ENCODE peak calls at places on chromosomes 2 and 18, in six cellular contexts. N, S, M, Z, V and Q are unnamed samples.

GRCh38 chr2:12557688-12558087 is 159.0 kb upstream of the TRIB2 start:
- DNase-seq in V (no peak), M (no peak), N (no peak), S (no peak), Z (no peak), Q (no peak)

GRCh38 chr2:218961229-218961628 is 1.8 kb downstream of the CDK5R2 start:
- DNase-seq in Z (no peak), M (no peak), S (no peak), N (no peak), V (no peak), Q (peak; percentile 5)

GRCh38 chr2:238165288-238165921 is 6.6 kb downstream of the ERFE start:
- DNase-seq in V (peak; percentile 56), N (no peak), S (no peak), M (peak; percentile 64), Z (no peak), Q (no peak)

GRCh38 chr18:71729611-71730010 is 814.5 kb downstream of the CBLN2 start:
- DNase-seq in V (no peak), M (no peak), N (no peak), S (no peak), Z (no peak), Q (no peak)

GRCh38 chr2:230874456-230874855 is 9.7 kb downstream of the ITM2C start:
- DNase-seq in S (no peak), Z (no peak), M (no peak), N (no peak), V (peak; percentile 52), Q (no peak)

GRCh38 chr2:232318175-232318855 is 60.2 kb upstream of the ALPP start:
- DNase-seq in Z (no peak), N (no peak), M (peak; percentile 21), S (no peak), V (no peak), Q (no peak)

GRCh38 chr2:239291505-239292350 is 109.1 kb downstream of the HDAC4 start:
- DNase-seq in V (peak; percentile 50), S (no peak), N (no peak), Z (no peak), M (peak; percentile 56), Q (peak; percentile 30)

GRCh38 chr2:39778775-39779751 is at the start of gene THUMPD2:
- DNase-seq in M (peak; percentile 78), Z (peak; percentile 71), N (peak; percentile 65), S (peak; percentile 74), V (peak; percentile 88), Q (peak; percentile 52)

GRCh38 chr2:67950018-67950417 is 112.8 kb downstream of the C1D start:
- DNase-seq in S (no peak), N (no peak), M (no peak), Z (no peak), V (no peak), Q (no peak)

GRCh38 chr2:215931256-215931903 is 82.0 kb downstream of the MREG start:
- DNase-seq in S (peak; percentile 41), N (peak; percentile 85), M (peak; percentile 69), V (no peak), Z (peak; percentile 92), Q (peak; percentile 60)

GRCh38 chr2:27972311-27972710 is 81.8 kb downstream of the BABAM2 start:
- DNase-seq in M (no peak), N (no peak), Z (no peak), S (no peak), V (no peak), Q (no peak)

GRCh38 chr2:155424518-155424917 is 726.0 kb downstream of the KCNJ3 start:
- DNase-seq in M (no peak), Z (no peak), N (no peak), S (no peak), V (no peak), Q (no peak)

GRCh38 chr2:169452080-169452479 is 27.2 kb upstream of the BBS5 start:
- DNase-seq in S (no peak), Z (peak; percentile 75), V (no peak), M (no peak), N (peak; percentile 49), Q (no peak)

GRCh38 chr2:236579746-236580315 is 10.2 kb downstream of the ACKR3 start:
- DNase-seq in M (peak; percentile 76), S (no peak), Z (no peak), N (no peak), V (no peak), Q (no peak)

DNA sequence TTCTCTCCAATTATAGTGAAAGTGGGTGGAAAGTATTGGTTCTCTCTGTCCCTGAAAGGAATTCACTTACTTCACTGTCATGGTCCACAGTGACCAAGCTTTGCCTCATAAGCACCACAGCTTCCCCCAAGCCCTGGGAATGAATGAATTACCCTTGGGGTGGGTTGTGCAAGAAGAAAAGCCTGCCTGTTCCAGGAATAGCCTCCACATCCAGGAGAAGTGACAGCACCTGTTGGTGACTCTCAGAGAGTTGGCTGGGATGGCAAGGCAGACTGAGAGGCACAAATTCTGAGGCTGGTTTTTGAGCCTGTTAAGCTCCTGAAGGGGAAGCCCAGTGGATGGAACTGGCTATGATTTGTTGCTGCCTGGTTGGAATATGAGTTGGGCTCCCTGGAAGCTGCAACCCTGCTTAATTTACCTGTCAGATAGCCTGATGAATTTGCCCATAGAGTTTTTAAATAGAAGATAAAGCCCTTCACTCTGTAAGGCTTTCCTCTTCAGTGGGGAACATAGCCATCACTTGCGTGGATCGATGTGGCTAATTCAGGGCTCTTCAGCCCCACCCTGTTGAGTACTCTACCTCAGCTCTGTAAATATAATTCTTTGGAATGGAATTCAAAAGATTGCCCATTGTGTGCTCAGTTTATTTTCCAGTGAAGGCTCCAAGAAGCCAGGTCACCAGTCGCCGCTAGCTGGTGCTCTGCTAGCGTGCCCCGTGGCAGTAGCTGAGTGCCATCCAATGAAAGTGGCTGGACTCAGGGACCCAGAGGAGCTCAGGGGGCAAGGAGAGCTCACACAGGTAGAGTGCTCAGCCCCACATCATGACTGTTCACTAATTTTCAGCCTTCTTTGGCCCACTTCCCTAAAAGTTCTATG is 479.3 kb downstream of the IRS1 start:
- DNase-seq in V (peak; percentile 71), M (no peak), N (no peak), Z (no peak), S (no peak), Q (no peak)
- TF ChIP-seq CTCF in V (peak; percentile 30), M (no peak), N (no peak), Z (no peak), S (no peak), Q (no peak)

GRCh38 chr18:36761186-36761698 is 67.6 kb downstream of the TPGS2 start:
- DNase-seq in V (peak; percentile 37), N (no peak), M (no peak), S (no peak), Z (no peak), Q (no peak)
- TF ChIP-seq CTCF in V (no peak), N (no peak), M (no peak), S (no peak), Z (no peak), Q (no peak)

GRCh38 chr18:9055185-9055584 is 47.3 kb upstream of the NDUFV2 start:
- DNase-seq in Z (peak; percentile 84), V (no peak), S (no peak), M (no peak), N (peak; percentile 86), Q (no peak)
- TF ChIP-seq CTCF in Z (peak; percentile 29), V (peak; percentile 33), S (no peak), M (peak; percentile 24), N (peak; percentile 34), Q (no peak)

DNA sequence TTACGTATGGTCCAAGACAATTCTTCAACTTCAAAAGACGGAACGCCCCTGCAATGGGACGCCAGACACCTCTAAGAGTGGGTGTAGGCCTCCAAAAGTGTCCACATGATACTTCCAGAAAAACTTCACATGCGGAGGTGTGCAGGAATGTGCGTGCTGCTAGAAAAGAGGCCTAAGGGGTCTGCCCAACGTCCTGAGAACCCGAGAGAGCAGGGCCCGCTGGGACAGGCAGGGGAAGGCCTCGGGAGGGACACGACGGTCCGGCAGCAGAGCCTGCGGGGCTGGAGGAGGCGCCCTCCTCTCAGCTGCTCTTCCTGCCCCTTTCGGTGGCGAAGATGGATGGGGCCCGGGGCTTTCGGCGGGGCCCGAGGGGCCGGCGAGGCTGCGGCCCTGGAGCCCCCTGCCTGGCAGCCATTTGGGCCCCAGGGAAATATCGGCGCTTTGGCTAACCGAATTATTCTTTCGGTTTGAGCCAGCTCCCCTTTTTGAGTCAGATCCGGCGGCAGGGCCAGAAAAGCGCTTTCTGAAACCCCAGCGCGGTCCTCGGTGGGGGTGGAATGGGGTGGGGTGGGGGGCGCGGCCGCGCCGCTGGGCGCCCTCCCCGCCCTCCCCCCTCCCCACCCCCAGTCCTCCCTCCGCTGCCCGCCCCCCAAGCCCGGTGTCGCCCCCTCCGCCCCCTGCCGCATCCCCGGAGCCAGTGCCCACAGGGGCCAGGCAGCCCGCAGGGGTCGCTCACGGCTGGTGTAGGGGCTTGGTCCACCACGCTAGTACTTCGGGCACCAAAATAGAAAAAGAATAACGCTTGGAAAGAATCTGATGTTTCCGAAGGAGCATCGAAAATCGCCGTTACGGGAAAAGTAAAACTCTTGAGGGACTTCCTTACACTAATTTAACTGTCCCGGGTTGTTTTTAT is 9.2 kb upstream of the ARID5A start:
- DNase-seq in V (peak; percentile 72), S (no peak), M (peak; percentile 66), N (no peak), Z (peak; percentile 31), Q (no peak)
- TF ChIP-seq CTCF in V (peak; percentile 40), S (no peak), M (peak; percentile 45), N (peak; percentile 55), Z (peak; percentile 49), Q (peak; percentile 6)

GRCh38 chr2:64750817-64751285 is 97.1 kb upstream of the SERTAD2 start:
- DNase-seq in Z (peak; percentile 100), N (peak; percentile 100), M (peak; percentile 100), V (peak; percentile 100), S (peak; percentile 99), Q (peak; percentile 99)

GRCh38 chr2:64749446-64749845 is 95.7 kb upstream of the SERTAD2 start:
- DNase-seq in Z (no peak), N (no peak), V (no peak), S (no peak), M (no peak), Q (no peak)

GRCh38 chr2:64751286-64752260 is 97.9 kb upstream of the SERTAD2 start:
- DNase-seq in N (peak; percentile 49), V (no peak), S (peak; percentile 98), Z (peak; percentile 71), M (no peak), Q (no peak)

GRCh38 chr2:64748561-64748960 is 94.8 kb upstream of the SERTAD2 start:
- DNase-seq in V (no peak), Z (no peak), S (no peak), N (no peak), M (no peak), Q (no peak)

GRCh38 chr2:64750001-64750816 is 96.5 kb upstream of the SERTAD2 start:
- DNase-seq in Z (peak; percentile 35), M (peak; percentile 82), V (peak; percentile 86), N (peak; percentile 64), S (peak; percentile 47), Q (peak; percentile 53)
- TF ChIP-seq CTCF in Z (no peak), M (no peak), V (peak; percentile 30), N (peak; percentile 1), S (no peak), Q (peak; percentile 18)

GRCh38 chr2:191350826-191351225 is 105.6 kb downstream of the MYO1B start:
- DNase-seq in N (peak; percentile 43), S (no peak), V (no peak), Z (no peak), M (no peak), Q (no peak)

GRCh38 chr2:191351921-191352320 is 106.7 kb downstream of the MYO1B start:
- DNase-seq in Z (peak; percentile 41), V (no peak), M (no peak), S (no peak), N (peak; percentile 69), Q (no peak)

GRCh38 chr2:191347881-191348280 is 102.7 kb downstream of the MYO1B start:
- DNase-seq in M (no peak), S (no peak), Z (no peak), V (no peak), N (peak; percentile 34), Q (no peak)

GRCh38 chr2:191351298-191351697 is 106.1 kb downstream of the MYO1B start:
- DNase-seq in S (no peak), V (no peak), N (peak; percentile 25), M (no peak), Z (no peak), Q (no peak)

GRCh38 chr2:191349990-191350389 is 104.8 kb downstream of the MYO1B start:
- DNase-seq in Z (no peak), N (no peak), M (no peak), V (no peak), S (no peak), Q (no peak)
- TF ChIP-seq CTCF in Z (peak; percentile 28), N (peak; percentile 7), M (no peak), V (no peak), S (no peak), Q (no peak)